ENCODE peak calls at places on chromosome 9, in six cellular contexts. Q is HCT116, V is K562, P is HepG2, C is GM12878, M is H1. L is an unnamed sample.

GRCh38 chr9:123346826-123347225 is 9.2 kb upstream of the CRB2 start:
- DNase-seq in P (no peak), Q (no peak), C (no peak), V (no peak), M (no peak), L (no peak)

GRCh38 chr9:759541-759940 is 82.0 kb upstream of the DMRT1 start:
- DNase-seq in C (no peak), P (no peak), Q (no peak), V (no peak), M (peak; percentile 11), L (no peak)

GRCh38 chr9:109417585-109418544 is 80.2 kb downstream of the PTPN3 start:
- DNase-seq in Q (no peak), M (no peak), P (no peak), V (no peak), C (no peak), L (no peak)

GRCh38 chr9:76161546-76161945 is 232.7 kb downstream of the RFK start:
- DNase-seq in P (no peak), C (no peak), M (no peak), V (no peak), Q (no peak), L (no peak)

GRCh38 chr9:112059145-112059979 is 115.7 kb downstream of the SUSD1 start:
- DNase-seq in C (no peak), P (peak; percentile 62), V (no peak), M (no peak), Q (no peak), L (no peak)

GRCh38 chr9:91192785-91193657 is 168.7 kb downstream of the AUH start:
- DNase-seq in M (peak; percentile 65), P (peak; percentile 95), C (no peak), Q (peak; percentile 97), V (peak; percentile 67), L (peak; percentile 47)

GRCh38 chr9:18441245-18441644 is 32.7 kb upstream of the ADAMTSL1 start:
- DNase-seq in C (no peak), Q (no peak), V (no peak), P (no peak), M (no peak), L (no peak)

GRCh38 chr9:95307538-95307937 is 10.0 kb downstream of the FANCC start:
- DNase-seq in Q (no peak), P (no peak), C (no peak), M (no peak), V (no peak), L (no peak)

GRCh38 chr9:26165426-26165825 is 487.2 kb upstream of the TUSC1 start:
- DNase-seq in M (no peak), P (no peak), C (no peak), Q (no peak), V (no peak), L (no peak)

GRCh38 chr9:101026824-101027223 is 1.7 kb upstream of the PLPPR1 start:
- DNase-seq in C (no peak), Q (no peak), V (no peak), P (peak; percentile 8), M (no peak), L (no peak)

GRCh38 chr9:115775669-115776068 is 377.9 kb upstream of the PAPPA start:
- DNase-seq in M (no peak), P (no peak), V (no peak), Q (no peak), C (no peak), L (no peak)

GRCh38 chr9:103902263-103902662 is 191.8 kb upstream of the SMC2 start:
- DNase-seq in M (no peak), P (no peak), V (no peak), Q (no peak), C (no peak), L (no peak)

GRCh38 chr9:131697908-131698714 is 41.8 kb downstream of the RAPGEF1 start:
- DNase-seq in P (no peak), Q (no peak), C (no peak), V (no peak), M (no peak), L (no peak)

GRCh38 chr9:131735238-131736181 is 4.4 kb downstream of the RAPGEF1 start:
- DNase-seq in P (peak; percentile 94), M (no peak), V (no peak), C (no peak), Q (no peak), L (no peak)

GRCh38 chr9:20558609-20559016 is 63.7 kb downstream of the MLLT3 start:
- DNase-seq in P (no peak), M (no peak), V (no peak), C (no peak), Q (no peak), L (no peak)

GRCh38 chr9:118418887-118419620 is 714.9 kb downstream of the TLR4 start:
- DNase-seq in M (no peak), Q (no peak), V (no peak), P (no peak), C (no peak), L (no peak)

GRCh38 chr9:106956971-106957370 is 94.0 kb downstream of the ZNF462 start:
- DNase-seq in P (no peak), M (no peak), V (no peak), C (no peak), Q (no peak), L (no peak)

GRCh38 chr9:130570200-130570599 is 9.2 kb upstream of the FUBP3 start:
- DNase-seq in C (no peak), P (no peak), V (no peak), Q (peak; percentile 13), M (no peak), L (no peak)

DNA sequence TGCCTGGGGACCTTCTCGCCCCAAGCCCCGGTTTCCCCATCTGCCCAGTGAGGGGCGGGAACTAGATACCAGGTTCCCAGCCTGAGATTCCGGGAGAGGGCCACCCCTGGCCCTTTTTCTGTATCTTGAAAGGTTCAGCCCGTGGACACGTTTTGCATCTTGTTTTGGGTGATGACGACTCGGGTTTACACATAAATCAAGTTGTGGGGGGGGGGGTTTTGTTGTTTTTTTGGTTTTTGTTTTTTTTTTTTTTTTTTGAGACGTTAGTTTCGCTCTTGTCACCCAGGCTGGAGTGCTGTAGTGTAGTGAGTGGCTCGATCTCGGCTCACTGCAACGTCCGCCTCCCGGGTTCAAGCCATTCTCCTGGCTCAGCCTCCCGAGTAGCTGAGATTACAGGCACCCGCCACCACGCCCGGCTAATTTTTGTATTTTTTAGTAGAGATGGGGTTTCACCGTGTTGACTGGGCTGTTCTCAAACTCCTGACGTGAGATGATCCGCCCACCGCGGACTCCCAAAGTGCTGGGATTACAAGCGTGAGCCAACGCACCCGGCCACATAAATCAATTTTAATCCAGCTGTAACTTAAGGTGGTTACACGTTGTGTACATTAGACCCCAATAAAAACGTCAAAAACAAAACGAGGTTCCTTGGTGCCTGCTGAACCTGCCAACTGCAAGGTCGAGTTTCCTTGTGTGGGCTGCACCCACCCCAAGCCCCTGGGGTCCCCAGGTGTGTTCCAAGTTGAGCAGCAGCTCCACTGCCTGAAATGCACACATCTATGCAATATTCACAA is 1.1 kb upstream of the BRD3 start:
- DNase-seq in Q (no peak), C (no peak), M (no peak), V (no peak), P (no peak), L (no peak)
- TF ChIP-seq ATF3 in Q (no peak), C (no peak), M (no peak), V (no peak), P (no peak), L (no peak)

GRCh38 chr9:136411358-136411757 is 900 bp downstream of the PMPCA start:
- DNase-seq in P (no peak), M (no peak), C (no peak), Q (no peak), V (no peak), L (no peak)
- TF ChIP-seq ATF3 in P (no peak), M (no peak), C (no peak), Q (no peak), V (no peak), L (no peak)

DNA sequence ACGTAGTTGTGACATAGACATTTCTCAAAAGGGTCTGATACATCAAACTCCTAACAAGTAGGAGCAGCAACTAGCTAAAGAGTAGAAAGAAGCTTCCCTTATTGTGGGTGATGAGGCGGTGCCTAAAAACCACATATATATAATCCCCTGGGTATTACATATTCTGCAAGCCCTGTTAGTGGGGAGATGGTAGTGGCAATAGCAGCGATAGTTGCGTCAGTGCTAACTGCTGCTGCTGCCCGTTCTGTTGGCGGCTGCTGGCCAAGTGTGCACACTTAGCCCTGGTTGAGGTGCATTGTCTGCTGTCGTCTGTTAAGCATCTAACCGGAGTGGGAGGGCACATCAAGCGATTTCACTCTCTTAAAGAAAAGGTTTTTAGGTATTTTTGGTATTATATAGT is 35.8 kb downstream of the VLDLR start:
- DNase-seq in P (no peak), Q (no peak), V (no peak), M (no peak), C (no peak), L (no peak)
- TF ChIP-seq ATF3 in P (no peak), Q (no peak), V (no peak), M (no peak), C (no peak), L (no peak)

GRCh38 chr9:99385814-99386279 is 163.8 kb downstream of the SEC61B start:
- DNase-seq in Q (peak; percentile 22), P (no peak), C (no peak), V (no peak), M (no peak), L (no peak)
- TF ChIP-seq ATF3 in Q (no peak), P (no peak), C (no peak), V (no peak), M (no peak), L (no peak)

GRCh38 chr9:128190516-128191405 is 611 bp downstream of the CIZ1 start:
- DNase-seq in M (peak; percentile 51), Q (no peak), P (no peak), C (no peak), V (no peak), L (no peak)
- TF ChIP-seq ATF3 in M (no peak), Q (no peak), P (no peak), C (no peak), V (no peak), L (no peak)

DNA sequence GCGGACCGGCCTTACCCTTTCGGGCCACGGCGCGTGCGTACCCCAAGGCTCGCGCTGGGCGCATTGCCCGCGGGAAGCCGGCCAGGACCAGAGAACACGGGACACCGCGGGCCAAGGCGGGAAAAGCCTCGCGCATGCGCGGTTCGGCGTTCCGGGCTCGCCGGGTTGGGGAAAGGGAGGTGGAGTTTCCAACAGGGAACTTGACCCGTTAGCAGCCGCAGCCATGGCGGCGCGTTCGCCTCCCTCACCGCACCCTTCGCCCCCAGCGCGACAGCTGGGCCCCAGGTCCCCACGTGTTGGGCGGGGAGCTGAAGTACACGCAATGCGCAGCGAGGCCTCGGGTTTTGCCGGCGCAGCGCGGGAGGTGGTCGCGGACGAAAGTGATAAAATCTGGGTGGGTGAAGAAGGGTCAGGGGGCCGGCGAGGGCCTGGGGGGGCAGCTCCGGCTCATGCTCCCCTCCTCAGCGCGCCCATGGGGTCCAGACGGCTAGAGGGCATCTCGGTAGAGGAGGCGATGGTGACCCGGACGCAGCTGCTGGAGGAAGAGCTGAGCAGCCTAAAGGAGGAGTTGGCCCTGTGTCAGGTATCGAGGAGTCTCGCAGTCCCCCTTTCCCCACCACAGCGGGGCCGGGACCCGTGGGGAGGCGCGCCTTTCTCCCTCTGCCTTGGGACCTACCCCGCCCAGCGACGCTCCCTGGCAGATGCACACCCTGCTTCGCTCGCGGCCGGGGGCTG is at the start of gene CNTLN:
- DNase-seq in C (no peak), M (peak; percentile 99), Q (peak; percentile 41), P (peak; percentile 67), V (no peak), L (peak; percentile 98)
- TF ChIP-seq ATF3 in C (no peak), M (no peak), Q (no peak), P (no peak), V (no peak), L (no peak)

GRCh38 chr9:97808415-97808814 is 44.6 kb upstream of the FOXE1 start:
- DNase-seq in C (no peak), M (no peak), P (no peak), V (no peak), Q (no peak), L (no peak)
- TF ChIP-seq ATF3 in C (no peak), M (no peak), P (no peak), V (no peak), Q (no peak), L (no peak)

L was measured in WTC11.